ENCODE peak calls at places on chromosome 10, in four cellular contexts. K is IMR-90, D is H9, B is H1. S is an unnamed sample.

GRCh38 chr10:44935201-44935960 is 24.2 kb upstream of the RASSF4 start:
- DNase-seq in K (peak; percentile 95), D (peak; percentile 28), B (peak; percentile 29), S (peak; percentile 83)

GRCh38 chr10:137606-138005 is 2.4 kb downstream of the ZMYND11 start:
- DNase-seq in K (peak; percentile 74), D (no peak), B (no peak), S (no peak)

GRCh38 chr10:22655312-22655973 is 58.9 kb downstream of the PIP4K2A start:
- DNase-seq in K (peak; percentile 92), D (no peak), B (no peak), S (no peak)

GRCh38 chr10:101925027-101925426 is 81.4 kb upstream of the KCNIP2 start:
- DNase-seq in K (no peak), D (no peak), B (no peak), S (no peak)

GRCh38 chr10:34139559-34139958 is 675.5 kb downstream of the PARD3 start:
- DNase-seq in K (peak; percentile 58), D (no peak), B (no peak), S (no peak)

GRCh38 chr10:73039635-73040034 is 57.0 kb downstream of the P4HA1 start:
- DNase-seq in K (peak; percentile 84), D (no peak), B (no peak), S (no peak)

GRCh38 chr10:123665371-123666286 is 526 bp upstream of the GPR26 start:
- DNase-seq in K (no peak), D (no peak), B (no peak), S (no peak)

GRCh38 chr10:131109746-131110145 is 201.8 kb downstream of the TCERG1L start:
- DNase-seq in K (no peak), D (no peak), B (no peak), S (no peak)

GRCh38 chr10:3090914-3091313 is 23.6 kb downstream of the PFKP start:
- DNase-seq in K (peak; percentile 57), D (no peak), B (no peak), S (peak; percentile 89)

GRCh38 chr10:122531935-122532334 is 28.6 kb upstream of the DMBT1 start:
- DNase-seq in K (no peak), D (no peak), B (no peak), S (no peak)

GRCh38 chr10:101061814-101062230 is at the start of gene KAZALD1:
- DNase-seq in K (no peak), D (no peak), B (peak; percentile 75), S (no peak)

GRCh38 chr10:61939575-61940301 is 38.2 kb downstream of the ARID5B start:
- DNase-seq in K (peak; percentile 90), D (no peak), B (no peak), S (no peak)

GRCh38 chr10:103660364-103661197 is 167.1 kb downstream of the NEURL1 start:
- DNase-seq in K (peak; percentile 48), D (no peak), B (no peak), S (peak; percentile 24)

GRCh38 chr10:43078986-43079273 is 2.1 kb downstream of the RET start:
- DNase-seq in K (no peak), D (peak; percentile 73), B (peak; percentile 91), S (peak; percentile 49)

GRCh38 chr10:124562425-124563060 is 100.9 kb downstream of the LHPP start:
- DNase-seq in K (no peak), D (no peak), B (no peak), S (no peak)

GRCh38 chr10:51888263-51888662 is 188.9 kb upstream of the CSTF2T start:
- DNase-seq in K (no peak), D (no peak), B (no peak), S (no peak)

GRCh38 chr10:6409982-6410694 is 169.9 kb downstream of the PRKCQ start:
- DNase-seq in K (peak; percentile 76), D (no peak), B (no peak), S (peak; percentile 67)

GRCh38 chr10:7826971-7827370 is 8.7 kb downstream of the TAF3 start:
- DNase-seq in K (peak; percentile 74), D (peak; percentile 49), B (no peak), S (peak; percentile 80)

GRCh38 chr10:5647507-5648240 is 18.7 kb downstream of the ASB13 start:
- DNase-seq in K (no peak), D (no peak), B (no peak), S (no peak)

GRCh38 chr10:106436123-106436740 is 728.3 kb downstream of the SORCS1 start:
- DNase-seq in K (peak; percentile 26), D (no peak), B (no peak), S (peak; percentile 7)

GRCh38 chr10:32357056-32357735 is 10.2 kb upstream of the EPC1 start:
- DNase-seq in K (no peak), D (no peak), B (no peak), S (no peak)

GRCh38 chr10:46220872-46221538 is 65.8 kb upstream of the ANTXRL start:
- DNase-seq in K (no peak), D (peak; percentile 30), B (no peak), S (peak; percentile 44)

GRCh38 chr10:71075066-71075758 is 137.2 kb upstream of the UNC5B start:
- DNase-seq in K (no peak), D (no peak), B (no peak), S (no peak)

GRCh38 chr10:30528427-30528782 is 94.4 kb downstream of the MAP3K8 start:
- DNase-seq in K (no peak), D (no peak), B (no peak), S (no peak)

GRCh38 chr10:97267671-97268070 is 24.8 kb downstream of the ARHGAP19 start:
- DNase-seq in K (no peak), D (peak; percentile 55), B (no peak), S (peak; percentile 75)

GRCh38 chr10:117462424-117462792 is 80.1 kb upstream of the EMX2 start:
- DNase-seq in K (no peak), D (peak; percentile 63), B (peak; percentile 65), S (peak; percentile 67)

GRCh38 chr10:90451283-90451682 is 406.6 kb downstream of the HTR7 start:
- DNase-seq in K (no peak), D (no peak), B (no peak), S (no peak)

GRCh38 chr10:51800121-51800520 is 100.7 kb upstream of the CSTF2T start:
- DNase-seq in K (no peak), D (no peak), B (no peak), S (no peak)

GRCh38 chr10:46523881-46524470 is 32.5 kb downstream of the GPRIN2 start:
- DNase-seq in K (peak; percentile 94), D (no peak), B (no peak), S (no peak)

GRCh38 chr10:91250341-91250740 is 29.9 kb downstream of the PCGF5 start:
- DNase-seq in K (no peak), D (no peak), B (no peak), S (no peak)

GRCh38 chr10:22711373-22711772 is 3.0 kb downstream of the PIP4K2A start:
- DNase-seq in K (no peak), D (no peak), B (no peak), S (no peak)

GRCh38 chr10:35136263-35136815 is 9.7 kb downstream of the CREM start:
- DNase-seq in K (no peak), D (no peak), B (no peak), S (no peak)

GRCh38 chr10:15898046-15898445 is 37.7 kb upstream of the MINDY3 start:
- DNase-seq in K (peak; percentile 8), D (no peak), B (no peak), S (peak; percentile 15)

GRCh38 chr10:104274762-104275721 is 6.1 kb downstream of the GSTO2 start:
- DNase-seq in K (no peak), D (peak; percentile 86), B (peak; percentile 91), S (peak; percentile 78)

GRCh38 chr10:53786236-53786635 is 1013.7 kb upstream of the MBL2 start:
- DNase-seq in K (no peak), D (peak; percentile 63), B (peak; percentile 73), S (peak; percentile 59)

GRCh38 chr10:51986531-51986930 is 287.1 kb upstream of the CSTF2T start:
- DNase-seq in K (no peak), D (no peak), B (no peak), S (no peak)

GRCh38 chr10:546971-547590 is 142.4 kb downstream of the DIP2C start:
- DNase-seq in K (peak; percentile 31), D (no peak), B (no peak), S (peak; percentile 88)

GRCh38 chr10:100882681-100883321 is 30.0 kb upstream of the SLF2 start:
- DNase-seq in K (peak; percentile 87), D (no peak), B (no peak), S (no peak)

GRCh38 chr10:84957427-84957826 is 629.0 kb downstream of the CCSER2 start:
- DNase-seq in K (no peak), D (no peak), B (no peak), S (peak; percentile 87)

GRCh38 chr10:112758961-112759360 is 191.1 kb upstream of the TCF7L2 start:
- DNase-seq in K (no peak), D (no peak), B (no peak), S (peak; percentile 43)
- H2BK15ac ChIP-seq in K (no peak overlapping the region), D (no peak overlapping the region), B (no peak overlapping the region), S (no peak overlapping the region)

GRCh38 chr10:11689945-11690736 is 52.0 kb upstream of the ECHDC3 start:
- DNase-seq in K (no peak), D (no peak), B (no peak), S (no peak)
- H2AK5ac ChIP-seq in K (no peak overlapping the region), D (no peak overlapping the region), B (no peak overlapping the region), S (no peak overlapping the region)

GRCh38 chr10:99849057-99849456 is 66.6 kb downstream of the ABCC2 start:
- DNase-seq in K (no peak), D (no peak), B (no peak), S (no peak)

GRCh38 chr10:99851825-99852224 is 69.4 kb downstream of the ABCC2 start:
- DNase-seq in K (no peak), D (no peak), B (no peak), S (no peak)

GRCh38 chr10:99849525-99849924 is 67.1 kb downstream of the ABCC2 start:
- DNase-seq in K (no peak), D (no peak), B (no peak), S (peak; percentile 57)

GRCh38 chr10:99850041-99850766 is 67.8 kb downstream of the ABCC2 start:
- DNase-seq in K (no peak), D (peak; percentile 70), B (no peak), S (peak; percentile 94)

DNA sequence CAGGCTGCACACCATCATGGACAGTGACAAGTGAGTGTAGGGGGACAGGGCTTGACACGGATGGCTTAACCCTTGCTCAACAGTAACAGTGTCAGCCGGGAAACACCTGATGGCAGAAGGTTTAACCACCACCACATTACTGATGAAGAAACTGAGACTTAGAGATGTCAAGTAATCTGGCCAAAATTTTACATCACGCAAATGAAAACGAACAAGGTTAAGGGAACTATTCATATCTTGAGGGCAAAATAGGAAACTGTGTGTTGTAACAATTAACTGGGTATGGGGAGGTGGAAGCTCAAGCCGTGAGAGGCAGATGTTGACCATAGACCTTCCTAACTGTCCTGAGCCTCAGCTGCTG is 68.3 kb downstream of the ABCC2 start:
- DNase-seq in K (no peak), D (no peak), B (no peak), S (no peak)
- H2BK15ac ChIP-seq in K (no peak overlapping the region), D (no peak overlapping the region), B (peak overlapping the region; percentile 77), S (no peak overlapping the region)

DNA sequence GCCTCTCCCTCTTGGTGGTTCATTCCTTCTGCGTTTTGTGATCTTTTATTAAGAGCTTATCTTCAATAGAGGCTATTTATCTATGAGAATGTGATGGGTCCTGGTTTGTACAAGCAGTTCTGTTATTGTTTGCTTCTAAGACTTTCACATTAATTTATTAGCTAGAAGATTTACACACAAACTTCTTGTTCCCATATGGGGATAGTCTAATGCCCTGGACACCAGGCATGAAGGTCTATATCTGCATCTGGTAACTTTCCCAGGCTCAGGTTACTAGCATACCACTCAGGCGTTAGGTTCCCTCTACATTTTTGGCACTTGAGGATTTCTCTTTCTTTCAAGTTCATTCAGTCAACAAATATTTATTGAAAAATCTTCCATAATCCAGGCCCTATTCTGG is 7.7 kb downstream of the XPNPEP1 start:
- DNase-seq in K (no peak), D (no peak), B (no peak), S (no peak)
- H2AK5ac ChIP-seq in K (peak overlapping the region; percentile 6), D (no peak overlapping the region), B (no peak overlapping the region), S (no peak overlapping the region)

S was measured in mesendoderm.